ENCODE peak calls at places on chromosomes 2 and 18, in five cellular contexts. One of them, this sample, is unnamed. For H3K36me3, the result is how much of the 10 kb centered on the place peaks cover.

GRCh38 chr18:12598181-12598921 is 59.6 kb downstream of the SPIRE1 start:
- DNase-seq in neuronal stem cell: no peak
- DNase-seq in iPS DF 6.9: no peak
- DNase-seq in SJCRH30: peak
- DNase-seq in CD8-positive, alpha-beta memory T cell: no peak
- DNase-seq in this sample: no peak

GRCh38 chr2:39099820-39100728 is 20.8 kb downstream of the SOS1 start:
- DNase-seq in neuronal stem cell: no peak
- DNase-seq in SJCRH30: no peak
- DNase-seq in iPS DF 6.9: no peak
- DNase-seq in CD8-positive, alpha-beta memory T cell: no peak
- DNase-seq in this sample: no peak

GRCh38 chr18:79200546-79201268 is 131.5 kb downstream of the ATP9B start:
- DNase-seq in CD8-positive, alpha-beta memory T cell: no peak
- DNase-seq in neuronal stem cell: peak
- DNase-seq in SJCRH30: peak
- DNase-seq in iPS DF 6.9: no peak
- DNase-seq in this sample: peak

GRCh38 chr2:239590995-239591915 is 190.4 kb upstream of the HDAC4 start:
- DNase-seq in neuronal stem cell: no peak
- DNase-seq in CD8-positive, alpha-beta memory T cell: no peak
- DNase-seq in SJCRH30: no peak
- DNase-seq in iPS DF 6.9: no peak
- DNase-seq in this sample: no peak

GRCh38 chr2:240472078-240472790 is 36.8 kb downstream of the GPC1 start:
- DNase-seq in iPS DF 6.9: no peak
- DNase-seq in SJCRH30: no peak
- DNase-seq in CD8-positive, alpha-beta memory T cell: no peak
- DNase-seq in neuronal stem cell: no peak
- DNase-seq in this sample: peak

GRCh38 chr2:21118302-21118920 is 5.4 kb upstream of the TDRD15 start:
- DNase-seq in SJCRH30: peak
- DNase-seq in CD8-positive, alpha-beta memory T cell: no peak
- DNase-seq in iPS DF 6.9: no peak
- DNase-seq in neuronal stem cell: peak
- DNase-seq in this sample: peak

GRCh38 chr18:56453576-56453975 is 184.8 kb downstream of the TXNL1 start:
- DNase-seq in CD8-positive, alpha-beta memory T cell: no peak
- DNase-seq in SJCRH30: no peak
- DNase-seq in neuronal stem cell: no peak
- DNase-seq in iPS DF 6.9: no peak
- DNase-seq in this sample: no peak

GRCh38 chr2:203859030-203859854 is 8.3 kb upstream of the CTLA4 start:
- DNase-seq in CD8-positive, alpha-beta memory T cell: no peak
- DNase-seq in iPS DF 6.9: no peak
- DNase-seq in neuronal stem cell: no peak
- DNase-seq in SJCRH30: no peak
- DNase-seq in this sample: no peak

GRCh38 chr2:9380702-9381628 is 42.4 kb downstream of the ITGB1BP1 start:
- DNase-seq in iPS DF 6.9: no peak
- DNase-seq in neuronal stem cell: no peak
- DNase-seq in SJCRH30: peak
- DNase-seq in CD8-positive, alpha-beta memory T cell: no peak
- DNase-seq in this sample: no peak

GRCh38 chr2:96359866-96360265 is 24.3 kb downstream of the NCAPH start:
- DNase-seq in neuronal stem cell: no peak
- DNase-seq in CD8-positive, alpha-beta memory T cell: no peak
- DNase-seq in SJCRH30: no peak
- DNase-seq in iPS DF 6.9: no peak
- DNase-seq in this sample: no peak

GRCh38 chr2:10283106-10284062 is 19.3 kb upstream of the HPCAL1 start:
- DNase-seq in CD8-positive, alpha-beta memory T cell: no peak
- DNase-seq in SJCRH30: peak
- DNase-seq in iPS DF 6.9: no peak
- DNase-seq in neuronal stem cell: peak
- DNase-seq in this sample: peak

GRCh38 chr18:34976084-34976483 is 65.1 kb upstream of the MAPRE2 start:
- DNase-seq in CD8-positive, alpha-beta memory T cell: no peak
- DNase-seq in SJCRH30: no peak
- DNase-seq in iPS DF 6.9: no peak
- DNase-seq in neuronal stem cell: no peak
- DNase-seq in this sample: no peak

GRCh38 chr2:192000196-192000990 is 153.5 kb upstream of the CAVIN2 start:
- DNase-seq in neuronal stem cell: no peak
- DNase-seq in SJCRH30: peak
- DNase-seq in iPS DF 6.9: no peak
- DNase-seq in CD8-positive, alpha-beta memory T cell: no peak
- DNase-seq in this sample: no peak

GRCh38 chr2:201149064-201149820 is 33.3 kb downstream of the CFLAR start:
- DNase-seq in SJCRH30: no peak
- DNase-seq in neuronal stem cell: no peak
- DNase-seq in CD8-positive, alpha-beta memory T cell: no peak
- DNase-seq in iPS DF 6.9: no peak
- DNase-seq in this sample: no peak

DNA sequence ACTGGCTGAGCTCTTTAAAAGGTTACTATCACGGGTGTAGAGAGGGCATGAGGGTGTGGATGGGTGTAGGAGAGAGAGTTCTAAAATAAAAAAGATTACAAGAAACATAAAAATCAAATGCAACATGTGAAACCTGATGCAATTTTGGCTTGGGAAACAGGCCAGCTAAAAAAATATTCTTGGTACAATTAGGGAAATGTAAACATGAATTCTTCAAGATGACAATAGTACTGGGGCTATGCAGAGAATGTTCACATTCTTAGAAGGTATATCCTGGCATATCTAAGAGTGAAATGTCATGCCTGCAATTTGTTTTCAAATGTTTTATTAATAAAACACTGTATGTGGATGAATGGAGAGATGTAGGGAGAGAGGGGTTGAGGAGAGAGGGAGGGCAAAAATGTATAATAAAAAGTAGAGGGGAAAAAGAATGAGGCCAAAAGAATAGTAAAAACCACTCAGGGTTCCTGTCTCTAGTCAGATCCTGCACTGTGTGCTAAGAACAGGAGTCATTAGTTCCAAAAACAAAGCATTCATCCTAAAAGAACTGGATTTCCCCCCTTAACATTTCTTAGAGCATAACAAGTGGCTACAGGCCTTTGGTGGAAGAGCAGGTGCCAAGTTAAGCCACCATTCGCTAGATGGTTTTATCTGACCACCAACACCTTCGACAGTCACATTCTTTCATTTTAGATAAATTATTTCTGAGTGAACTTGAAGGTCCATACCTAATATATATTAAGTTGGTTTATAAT is 77.3 kb downstream of the LPIN2 start:
- DNase-seq in iPS DF 6.9: no peak
- DNase-seq in CD8-positive, alpha-beta memory T cell: no peak
- DNase-seq in neuronal stem cell: no peak
- DNase-seq in SJCRH30: no peak
- DNase-seq in this sample: no peak
- H3K36me3 ChIP-seq in iPS DF 6.9: under half
- H3K36me3 ChIP-seq in CD8-positive, alpha-beta memory T cell: half or more
- H3K36me3 ChIP-seq in neuronal stem cell: half or more
- H3K36me3 ChIP-seq in SJCRH30: under half
- H3K36me3 ChIP-seq in this sample: under half

GRCh38 chr18:50926521-50926920 is 41.3 kb upstream of the ELAC1 start:
- DNase-seq in iPS DF 6.9: no peak
- DNase-seq in CD8-positive, alpha-beta memory T cell: no peak
- DNase-seq in SJCRH30: no peak
- DNase-seq in neuronal stem cell: no peak
- DNase-seq in this sample: no peak

GRCh38 chr18:50928551-50928950 is 39.3 kb upstream of the ELAC1 start:
- DNase-seq in SJCRH30: no peak
- DNase-seq in neuronal stem cell: no peak
- DNase-seq in iPS DF 6.9: no peak
- DNase-seq in CD8-positive, alpha-beta memory T cell: no peak
- DNase-seq in this sample: no peak

DNA sequence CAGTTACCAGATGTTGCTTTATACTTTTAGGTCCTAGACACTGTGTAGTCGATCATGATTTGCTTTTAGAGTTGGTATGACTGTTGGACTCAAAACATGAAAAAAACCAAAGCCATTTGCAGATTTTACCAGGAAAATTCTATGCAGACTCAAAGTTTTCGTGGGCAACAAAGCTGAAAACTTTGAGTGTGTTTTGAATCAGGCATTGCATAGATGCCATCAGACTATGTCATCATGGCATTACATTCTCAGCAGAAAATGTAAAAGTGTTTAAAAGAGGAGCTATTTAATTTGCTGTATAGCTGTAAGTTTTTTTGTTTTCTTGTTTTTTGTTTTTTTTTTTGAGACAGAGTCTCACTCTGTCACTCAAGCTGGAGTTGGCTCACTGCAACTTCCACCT is 43.5 kb upstream of the ELAC1 start:
- DNase-seq in SJCRH30: no peak
- DNase-seq in iPS DF 6.9: no peak
- DNase-seq in neuronal stem cell: no peak
- DNase-seq in CD8-positive, alpha-beta memory T cell: no peak
- DNase-seq in this sample: no peak
- H3K36me3 ChIP-seq in SJCRH30: under half
- H3K36me3 ChIP-seq in iPS DF 6.9: under half
- H3K36me3 ChIP-seq in neuronal stem cell: half or more
- H3K36me3 ChIP-seq in CD8-positive, alpha-beta memory T cell: under half
- H3K36me3 ChIP-seq in this sample: under half

GRCh38 chr2:36466135-36466534 is 110.6 kb downstream of the CRIM1 start:
- DNase-seq in neuronal stem cell: no peak
- DNase-seq in SJCRH30: no peak
- DNase-seq in iPS DF 6.9: no peak
- DNase-seq in CD8-positive, alpha-beta memory T cell: no peak
- DNase-seq in this sample: no peak
- H3K36me3 ChIP-seq in neuronal stem cell: under half
- H3K36me3 ChIP-seq in SJCRH30: under half
- H3K36me3 ChIP-seq in iPS DF 6.9: under half
- H3K36me3 ChIP-seq in CD8-positive, alpha-beta memory T cell: under half
- H3K36me3 ChIP-seq in this sample: under half

GRCh38 chr2:202514732-202515131 is 120.0 kb upstream of the FAM117B start:
- DNase-seq in SJCRH30: no peak
- DNase-seq in iPS DF 6.9: no peak
- DNase-seq in CD8-positive, alpha-beta memory T cell: no peak
- DNase-seq in neuronal stem cell: no peak
- DNase-seq in this sample: no peak
- H3K36me3 ChIP-seq in SJCRH30: under half
- H3K36me3 ChIP-seq in iPS DF 6.9: under half
- H3K36me3 ChIP-seq in CD8-positive, alpha-beta memory T cell: under half
- H3K36me3 ChIP-seq in neuronal stem cell: half or more
- H3K36me3 ChIP-seq in this sample: under half

GRCh38 chr18:9547767-9548166 is 66.6 kb downstream of the PPP4R1 start:
- DNase-seq in SJCRH30: no peak
- DNase-seq in CD8-positive, alpha-beta memory T cell: no peak
- DNase-seq in neuronal stem cell: no peak
- DNase-seq in iPS DF 6.9: no peak
- DNase-seq in this sample: no peak
- H3K36me3 ChIP-seq in SJCRH30: under half
- H3K36me3 ChIP-seq in CD8-positive, alpha-beta memory T cell: under half
- H3K36me3 ChIP-seq in neuronal stem cell: half or more
- H3K36me3 ChIP-seq in iPS DF 6.9: under half
- H3K36me3 ChIP-seq in this sample: under half

DNA sequence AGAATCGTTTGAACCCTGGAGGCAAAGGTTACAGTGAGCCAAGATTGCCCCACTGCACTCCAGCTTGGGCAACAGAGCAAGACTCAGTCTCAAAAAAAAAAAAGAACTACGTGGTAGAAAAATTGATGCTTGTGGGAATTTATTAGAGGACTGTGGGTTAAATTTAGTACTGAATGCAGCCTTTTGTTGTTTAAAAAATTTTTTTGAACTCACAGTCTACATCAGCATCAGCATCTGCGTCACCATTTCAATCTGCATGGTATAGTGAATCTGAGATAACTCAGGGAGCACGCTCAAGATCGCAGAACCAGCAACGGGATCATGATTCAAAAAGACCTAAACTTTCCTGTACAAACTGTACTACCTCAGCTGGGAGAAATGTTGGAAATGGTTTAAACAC is 30.5 kb downstream of the MARCHF7 start:
- DNase-seq in iPS DF 6.9: no peak
- DNase-seq in neuronal stem cell: no peak
- DNase-seq in CD8-positive, alpha-beta memory T cell: no peak
- DNase-seq in SJCRH30: no peak
- DNase-seq in this sample: no peak
- H3K36me3 ChIP-seq in iPS DF 6.9: under half
- H3K36me3 ChIP-seq in neuronal stem cell: half or more
- H3K36me3 ChIP-seq in CD8-positive, alpha-beta memory T cell: under half
- H3K36me3 ChIP-seq in SJCRH30: half or more
- H3K36me3 ChIP-seq in this sample: under half

GRCh38 chr18:11096411-11096810 is 53.0 kb downstream of the PIEZO2 start:
- DNase-seq in SJCRH30: no peak
- DNase-seq in iPS DF 6.9: no peak
- DNase-seq in CD8-positive, alpha-beta memory T cell: no peak
- DNase-seq in neuronal stem cell: no peak
- DNase-seq in this sample: no peak

GRCh38 chr18:11096839-11097750 is 52.3 kb downstream of the PIEZO2 start:
- DNase-seq in CD8-positive, alpha-beta memory T cell: no peak
- DNase-seq in SJCRH30: no peak
- DNase-seq in neuronal stem cell: no peak
- DNase-seq in iPS DF 6.9: no peak
- DNase-seq in this sample: no peak

GRCh38 chr18:11095674-11096293 is 53.6 kb downstream of the PIEZO2 start:
- DNase-seq in CD8-positive, alpha-beta memory T cell: no peak
- DNase-seq in neuronal stem cell: no peak
- DNase-seq in iPS DF 6.9: no peak
- DNase-seq in SJCRH30: no peak
- DNase-seq in this sample: no peak

GRCh38 chr18:11091746-11092145 is 57.6 kb downstream of the PIEZO2 start:
- DNase-seq in iPS DF 6.9: no peak
- DNase-seq in SJCRH30: no peak
- DNase-seq in neuronal stem cell: no peak
- DNase-seq in CD8-positive, alpha-beta memory T cell: no peak
- DNase-seq in this sample: no peak

DNA sequence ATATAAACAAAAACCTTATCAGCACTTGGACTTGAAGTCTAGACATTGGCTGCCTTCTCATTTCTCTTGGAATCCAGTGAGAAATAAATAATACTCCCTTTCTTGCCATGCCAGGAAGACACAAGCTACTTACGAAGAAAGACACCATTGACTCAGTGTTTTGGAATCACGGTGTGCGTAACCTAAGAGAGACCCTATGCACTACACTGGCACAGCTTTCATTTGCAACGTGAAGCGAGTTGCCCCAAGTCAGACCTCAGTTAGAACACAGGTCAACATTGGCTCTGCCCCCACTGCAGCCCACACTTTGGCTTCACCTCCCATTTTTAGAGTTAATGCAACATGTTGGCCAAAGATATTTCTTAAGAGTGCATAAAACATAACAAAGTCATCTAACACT is 54.2 kb downstream of the PIEZO2 start:
- DNase-seq in CD8-positive, alpha-beta memory T cell: no peak
- DNase-seq in neuronal stem cell: no peak
- DNase-seq in SJCRH30: no peak
- DNase-seq in iPS DF 6.9: no peak
- DNase-seq in this sample: no peak
- H3K36me3 ChIP-seq in CD8-positive, alpha-beta memory T cell: under half
- H3K36me3 ChIP-seq in neuronal stem cell: under half
- H3K36me3 ChIP-seq in SJCRH30: under half
- H3K36me3 ChIP-seq in iPS DF 6.9: under half
- H3K36me3 ChIP-seq in this sample: under half